ENCODE peak calls at places on chromosomes 16 and 17, in seven cellular contexts. W is fibroblast of pulmonary artery; Y is ascending aorta; K is Calu3; P is CD4-positive, alpha-beta T cell; B is left ventricle myocardium inferior; X is adrenal gland. D is an unnamed sample.
A peak's percentile ranks its signal among the peaks of the same experiment; 100 is the strongest.

GRCh38 chr16:56608876-56609462 is 585 bp downstream of the MT2A start:
- DNase-seq in W (peak; percentile 24), Y (no peak), K (no peak), P (no peak), B (no peak), X (no peak), D (no peak)

GRCh38 chr16:82260212-82260795 is 90.3 kb upstream of the MPHOSPH6 start:
- DNase-seq in W (peak; percentile 1), Y (no peak), K (no peak), P (no peak), B (no peak), X (no peak), D (no peak)

GRCh38 chr17:80063815-80064585 is 27.6 kb downstream of the CCDC40 start:
- DNase-seq in W (peak; percentile 35), Y (peak; percentile 21), K (peak; percentile 68), P (no peak), B (no peak), X (peak; percentile 44), D (peak; percentile 73)

GRCh38 chr16:78395035-78395434 is 295.6 kb downstream of the WWOX start:
- DNase-seq in W (no peak), Y (no peak), K (no peak), P (no peak), B (no peak), X (no peak), D (no peak)

GRCh38 chr16:86243123-86243473 is 267.2 kb upstream of the FOXF1 start:
- DNase-seq in W (no peak), Y (no peak), K (no peak), P (no peak), B (no peak), X (no peak), D (no peak)

GRCh38 chr16:85662036-85662812 is 26.5 kb downstream of the GINS2 start:
- DNase-seq in W (no peak), Y (no peak), K (no peak), P (no peak), B (no peak), X (no peak), D (no peak)

GRCh38 chr16:6047325-6047724 is 949.7 kb upstream of the EEF2KMT start:
- DNase-seq in W (no peak), Y (no peak), K (no peak), P (no peak), B (no peak), X (no peak), D (no peak)

GRCh38 chr17:45666046-45666600 is 118.0 kb upstream of the CRHR1 start:
- DNase-seq in W (no peak), Y (no peak), K (no peak), P (no peak), B (no peak), X (no peak), D (no peak)

GRCh38 chr17:35796942-35797341 is 1.5 kb upstream of the MMP28 start:
- DNase-seq in W (no peak), Y (no peak), K (no peak), P (no peak), B (no peak), X (no peak), D (no peak)

GRCh38 chr16:31577411-31577810 is 49.7 kb downstream of the AHSP start:
- DNase-seq in W (no peak), Y (no peak), K (no peak), P (no peak), B (no peak), X (no peak), D (no peak)

GRCh38 chr16:70390774-70391173 is 44.1 kb downstream of the DDX19A start:
- DNase-seq in W (no peak), Y (no peak), K (no peak), P (no peak), B (no peak), X (no peak), D (no peak)

GRCh38 chr16:74563828-74564263 is 43.1 kb downstream of the GLG1 start:
- DNase-seq in W (peak; percentile 59), Y (no peak), K (peak; percentile 62), P (no peak), B (no peak), X (peak; percentile 34), D (peak; percentile 87)

GRCh38 chr17:50564916-50565315 is 4.4 kb downstream of the CACNA1G start:
- DNase-seq in W (peak; percentile 76), Y (peak; percentile 36), K (no peak), P (no peak), B (peak; percentile 67), X (no peak), D (no peak)

GRCh38 chr16:83706394-83706793 is 101.4 kb upstream of the HSBP1 start:
- DNase-seq in W (no peak), Y (no peak), K (no peak), P (no peak), B (no peak), X (no peak), D (no peak)

GRCh38 chr16:67514382-67514828 is 14.2 kb upstream of the RIPOR1 start:
- DNase-seq in W (peak; percentile 93), Y (no peak), K (peak; percentile 85), P (peak; percentile 77), B (peak; percentile 78), X (peak; percentile 78), D (peak; percentile 84)

GRCh38 chr16:16099320-16099719 is 124.0 kb downstream of the ABCC6 start:
- DNase-seq in W (no peak), Y (no peak), K (no peak), P (no peak), B (no peak), X (no peak), D (no peak)

GRCh38 chr16:23976091-23977001 is 140.6 kb downstream of the PRKCB start:
- DNase-seq in W (no peak), Y (no peak), K (no peak), P (no peak), B (no peak), X (no peak), D (no peak)

GRCh38 chr16:69324013-69324531 is 6.3 kb downstream of the PDF start:
- DNase-seq in W (no peak), Y (no peak), K (no peak), P (no peak), B (peak; percentile 62), X (no peak), D (no peak)

GRCh38 chr17:29115906-29116651 is 64.1 kb downstream of the MYO18A start:
- DNase-seq in W (peak; percentile 58), Y (no peak), K (peak; percentile 47), P (no peak), B (no peak), X (no peak), D (no peak)

GRCh38 chr17:82568997-82569393 is 49.5 kb downstream of the FOXK2 start:
- DNase-seq in W (no peak), Y (no peak), K (no peak), P (no peak), B (no peak), X (no peak), D (no peak)

GRCh38 chr16:86761117-86761971 is 183.0 kb downstream of the FOXL1 start:
- DNase-seq in W (peak; percentile 72), Y (no peak), K (peak; percentile 84), P (peak; percentile 9), B (peak; percentile 69), X (peak; percentile 38), D (no peak)

GRCh38 chr17:83194761-83195329 is 115.4 kb downstream of the METRNL start:
- DNase-seq in W (no peak), Y (no peak), K (no peak), P (no peak), B (no peak), X (no peak), D (peak; percentile 49)

GRCh38 chr17:33389506-33390141 is 96.5 kb upstream of the ASIC2 start:
- DNase-seq in W (peak; percentile 52), Y (no peak), K (no peak), P (no peak), B (no peak), X (no peak), D (no peak)

GRCh38 chr16:89442990-89443726 is 47.2 kb downstream of the ANKRD11 start:
- DNase-seq in W (peak; percentile 63), Y (no peak), K (peak; percentile 96), P (no peak), B (no peak), X (no peak), D (no peak)

GRCh38 chr16:75058815-75059214 is 57.8 kb downstream of the LDHD start:
- DNase-seq in W (no peak), Y (no peak), K (no peak), P (no peak), B (no peak), X (no peak), D (no peak)

GRCh38 chr16:30063893-30064745 is 1.4 kb upstream of the ALDOA start:
- DNase-seq in W (no peak), Y (peak; percentile 62), K (peak; percentile 68), P (peak; percentile 50), B (peak; percentile 84), X (peak; percentile 75), D (peak; percentile 74)
- TF ChIP-seq CTCF in W (no peak), Y (peak; percentile 29), K (no peak), P (peak; percentile 50), B (peak; percentile 46), X (no peak), D (peak; percentile 65)

GRCh38 chr17:73776978-73777567 is 132.8 kb upstream of the SDK2 start:
- DNase-seq in W (no peak), Y (no peak), K (no peak), P (no peak), B (no peak), X (no peak), D (no peak)
- TF ChIP-seq CTCF in W (no peak), Y (peak; percentile 6), K (no peak), P (no peak), B (no peak), X (no peak), D (no peak)

DNA sequence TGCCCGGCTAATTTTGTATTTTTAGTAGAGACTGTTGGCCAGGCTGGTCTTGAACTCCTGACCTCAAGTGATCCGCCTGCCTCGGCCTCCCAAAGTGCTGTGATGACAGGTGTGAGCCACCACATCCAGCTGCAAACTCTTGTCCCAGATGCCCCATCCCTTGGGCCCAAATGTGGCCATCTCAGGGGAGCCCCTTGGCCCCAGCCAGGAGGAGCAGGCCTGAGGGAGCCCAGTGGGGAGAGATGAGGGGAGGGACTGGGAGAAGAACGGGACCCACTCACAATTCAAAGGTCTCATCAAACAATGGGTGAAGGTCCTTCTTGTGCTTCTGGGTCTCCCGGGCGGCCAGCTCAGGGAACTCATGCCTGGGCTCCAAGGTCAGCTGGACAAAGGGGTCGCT is 14.5 kb downstream of the UNC13D start:
- DNase-seq in W (no peak), Y (no peak), K (no peak), P (no peak), B (no peak), X (no peak), D (no peak)
- TF ChIP-seq CTCF in W (no peak), Y (no peak), K (no peak), P (no peak), B (no peak), X (no peak), D (no peak)

DNA sequence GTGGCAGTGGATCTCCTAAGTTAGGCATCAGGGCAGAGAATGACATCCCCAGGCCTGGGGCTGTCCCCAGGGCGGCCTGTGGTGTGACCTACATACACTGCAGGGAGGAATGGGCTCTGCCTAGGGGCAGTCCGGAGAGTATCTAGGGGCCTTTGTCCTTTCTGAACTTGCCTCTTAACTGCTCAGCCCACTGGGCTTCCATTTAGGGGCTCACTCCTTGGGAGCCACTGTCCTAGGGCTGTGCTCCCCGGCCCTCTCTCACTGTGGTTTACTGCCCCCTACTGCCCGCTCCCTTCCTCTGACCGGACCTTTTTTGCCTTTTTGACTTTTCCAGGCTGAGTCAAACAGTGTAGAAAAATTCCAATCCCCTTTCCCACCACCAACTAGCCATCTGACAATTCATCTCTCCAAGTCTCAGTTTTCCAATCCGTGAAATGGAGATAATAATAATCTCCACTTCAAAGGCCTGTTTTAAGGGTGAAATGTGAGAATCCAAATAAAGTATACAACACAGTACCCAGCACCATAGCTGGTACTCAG is 66.8 kb downstream of the DNAH3 start:
- DNase-seq in W (peak; percentile 71), Y (no peak), K (peak; percentile 82), P (peak; percentile 26), B (peak; percentile 64), X (peak; percentile 66), D (no peak)
- TF ChIP-seq CTCF in W (peak; percentile 84), Y (peak; percentile 62), K (peak; percentile 82), P (peak; percentile 55), B (peak; percentile 83), X (peak; percentile 53), D (peak; percentile 76)

D was measured in CD14-positive monocyte.